ENCODE peak calls at places on chromosomes 12 and 14, in four cellular contexts. T is psoas muscle, H is osteoblast, Z is pancreas. A is an unnamed sample.

GRCh38 chr12:11697670-11698387 is 48.4 kb downstream of the ETV6 start:
- DNase-seq in H (peak; percentile 48), T (no peak), Z (no peak), A (peak; percentile 79)

GRCh38 chr12:7935464-7935772 is 569 bp downstream of the SLC2A3 start:
- DNase-seq in Z (no peak), T (no peak), H (no peak), A (no peak)

GRCh38 chr12:102958830-102959176 is 1.3 kb downstream of the ASCL1 start:
- DNase-seq in Z (no peak), T (no peak), H (no peak), A (no peak)

GRCh38 chr14:68099348-68100045 is 279.9 kb downstream of the RAD51B start:
- DNase-seq in H (no peak), T (no peak), Z (no peak), A (peak; percentile 81)

GRCh38 chr12:119383206-119383605 is 48.7 kb downstream of the CCDC60 start:
- DNase-seq in Z (no peak), T (no peak), H (no peak), A (no peak)

GRCh38 chr12:71865757-71866536 is 26.4 kb downstream of the TBC1D15 start:
- DNase-seq in Z (no peak), H (no peak), T (no peak), A (no peak)

GRCh38 chr12:70247653-70248199 is 4.5 kb downstream of the CNOT2 start:
- DNase-seq in Z (no peak), H (no peak), T (no peak), A (no peak)

GRCh38 chr14:105089746-105090492 is 24.7 kb upstream of the GPR132 start:
- DNase-seq in Z (peak; percentile 77), T (no peak), H (peak; percentile 89), A (no peak)

GRCh38 chr14:72488551-72488950 is 405.4 kb downstream of the DPF3 start:
- DNase-seq in T (no peak), Z (no peak), H (no peak), A (no peak)

GRCh38 chr12:70756791-70757190 is 119.6 kb upstream of the PTPRB start:
- DNase-seq in T (no peak), Z (no peak), H (no peak), A (no peak)

GRCh38 chr14:99981806-99982205 is 83.4 kb upstream of the EVL start:
- DNase-seq in Z (no peak), T (no peak), H (no peak), A (no peak)

GRCh38 chr12:57241556-57242310 is 9.3 kb downstream of the STAC3 start:
- DNase-seq in Z (peak; percentile 74), T (peak; percentile 67), H (peak; percentile 73), A (no peak)

GRCh38 chr12:119804011-119804641 is 73.0 kb downstream of the CIT start:
- DNase-seq in H (peak; percentile 86), T (peak; percentile 87), Z (peak; percentile 85), A (peak; percentile 57)

GRCh38 chr14:35897616-35898111 is 71.5 kb downstream of the BRMS1L start:
- DNase-seq in H (no peak), T (no peak), Z (no peak), A (no peak)

GRCh38 chr14:92676031-92676430 is 72.4 kb downstream of the LGMN start:
- DNase-seq in H (peak; percentile 37), Z (peak; percentile 13), T (no peak), A (no peak)

DNA sequence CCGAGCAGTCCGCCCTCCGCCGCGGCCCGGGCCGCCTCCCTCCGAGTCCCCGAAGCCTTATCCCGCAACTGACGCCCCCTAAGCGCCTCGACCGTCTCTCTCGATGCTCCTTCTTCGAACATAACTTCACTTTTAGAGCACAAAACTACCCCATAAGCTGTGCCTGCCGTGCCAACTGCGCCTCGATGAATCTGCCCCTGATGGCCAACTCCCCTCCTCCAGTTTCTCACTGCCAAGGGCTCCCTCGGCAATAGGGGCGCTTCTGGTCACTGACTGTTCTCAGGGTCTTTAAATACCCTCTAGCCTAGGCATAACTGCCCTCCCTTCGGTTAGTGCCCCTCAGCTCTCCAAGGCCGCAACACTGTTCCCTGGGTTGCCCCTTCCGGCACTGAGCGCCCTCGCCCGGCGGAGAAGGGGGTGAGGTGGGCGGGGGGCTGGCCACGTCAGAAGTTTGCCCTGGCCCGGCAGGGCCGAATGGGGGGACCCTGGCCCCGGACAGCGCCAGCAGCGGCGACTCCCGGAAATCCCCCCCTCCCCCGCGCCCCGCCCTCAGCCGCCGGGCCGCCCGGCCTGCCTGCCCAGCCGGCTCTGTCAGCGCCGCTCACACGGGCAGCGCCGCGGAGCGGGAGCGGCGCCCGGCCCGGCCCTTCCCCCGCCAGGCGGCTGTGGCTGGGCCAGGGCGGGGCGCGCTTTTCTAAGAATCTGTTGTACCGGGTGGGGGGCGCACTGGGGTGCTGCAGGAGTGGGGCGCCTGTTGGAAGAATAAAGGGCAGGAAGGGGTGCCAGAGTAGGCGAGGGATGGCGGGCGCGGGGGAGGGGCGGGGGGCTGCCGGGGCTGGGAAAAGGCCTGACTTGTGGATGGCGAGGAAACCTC is 10.6 kb downstream of the RARG start:
- DNase-seq in T (peak; percentile 89), Z (peak; percentile 92), H (peak; percentile 97), A (peak; percentile 63)
- H3K4me3 ChIP-seq in T (peak overlapping the region; percentile 71), Z (peak overlapping the region; percentile 66), H (peak overlapping the region; percentile 89), A (peak overlapping the region; percentile 64)

GRCh38 chr14:53137559-53137958 is 15.6 kb downstream of the DDHD1 start:
- DNase-seq in T (no peak), Z (no peak), H (no peak), A (no peak)
- H3K9me3 ChIP-seq in T (peaks cover 39% of the 10 kb centered on the region), Z (no peaks in the 10 kb centered on the region), H (peaks cover 3% of the 10 kb centered on the region), A (no peaks in the 10 kb centered on the region)

DNA sequence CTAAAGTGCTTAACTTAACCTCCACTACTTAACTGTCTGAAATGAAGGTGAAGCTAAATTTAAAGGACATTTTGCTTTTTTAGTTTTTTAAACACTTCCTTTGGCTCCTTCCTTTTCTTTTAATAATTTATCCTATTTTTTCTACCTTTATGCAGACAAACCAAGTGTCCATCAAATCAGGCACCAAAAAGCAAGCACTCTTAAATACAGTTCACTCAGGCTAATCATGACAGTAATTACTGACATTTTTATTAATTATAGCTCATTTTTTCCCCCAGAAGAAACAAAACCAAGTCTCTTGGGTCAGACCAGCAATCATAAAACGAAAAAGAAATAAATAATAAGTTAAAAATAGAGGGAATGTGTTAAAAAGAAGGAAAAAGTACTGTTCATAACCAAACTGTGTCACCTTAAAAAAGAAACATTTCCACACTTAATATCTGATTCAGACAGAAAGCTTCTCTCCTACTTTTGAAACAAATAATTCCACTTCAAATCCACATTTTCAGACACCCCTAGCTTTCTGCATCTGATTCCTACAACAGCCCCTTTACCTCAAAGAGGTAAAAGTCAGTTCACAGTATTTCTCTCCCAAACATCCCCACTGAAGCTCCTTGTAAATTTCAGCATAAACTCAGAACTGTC is 5.5 kb upstream of the CCND2 start:
- DNase-seq in Z (no peak), H (no peak), T (no peak), A (peak; percentile 23)
- H3K4me3 ChIP-seq in Z (no peak overlapping the region), H (no peak overlapping the region), T (no peak overlapping the region), A (no peak overlapping the region)

GRCh38 chr12:60803147-60803546 is 1207.3 kb downstream of the SLC16A7 start:
- DNase-seq in H (no peak), Z (no peak), T (no peak), A (no peak)
- H3K9me3 ChIP-seq in H (peaks cover 2% of the 10 kb centered on the region), Z (no peaks in the 10 kb centered on the region), T (no peaks in the 10 kb centered on the region), A (no peaks in the 10 kb centered on the region)